ENCODE peak calls at places on chromosomes 2 and 18, in five cellular contexts. One of them, this sample, is unnamed. For H4K20me1, the result is how much of the 10 kb centered on the place peaks cover.

GRCh38 chr2:181077128-181077709 is 96.8 kb downstream of the UBE2E3 start:
- DNase-seq in DND-41: no peak
- DNase-seq in GM23338: peak
- DNase-seq in hepatocyte: peak
- DNase-seq in K562: peak
- DNase-seq in this sample: peak

GRCh38 chr2:12928197-12928596 is 211.5 kb downstream of the TRIB2 start:
- DNase-seq in DND-41: no peak
- DNase-seq in GM23338: no peak
- DNase-seq in hepatocyte: peak
- DNase-seq in K562: no peak
- DNase-seq in this sample: no peak

GRCh38 chr18:31010601-31011000 is 31.9 kb downstream of the DSC3 start:
- DNase-seq in DND-41: no peak
- DNase-seq in GM23338: no peak
- DNase-seq in hepatocyte: no peak
- DNase-seq in K562: no peak
- DNase-seq in this sample: no peak

GRCh38 chr18:47246027-47246971 is 5.2 kb downstream of the SKOR2 start:
- DNase-seq in DND-41: no peak
- DNase-seq in GM23338: peak
- DNase-seq in hepatocyte: no peak
- DNase-seq in K562: no peak
- DNase-seq in this sample: no peak

GRCh38 chr18:22667616-22668422 is 250.1 kb upstream of the CTAGE1 start:
- DNase-seq in DND-41: no peak
- DNase-seq in GM23338: no peak
- DNase-seq in hepatocyte: no peak
- DNase-seq in K562: peak
- DNase-seq in this sample: no peak

GRCh38 chr2:110744429-110744828 is 12.1 kb downstream of the ACOXL start:
- DNase-seq in DND-41: no peak
- DNase-seq in GM23338: no peak
- DNase-seq in hepatocyte: no peak
- DNase-seq in K562: no peak
- DNase-seq in this sample: no peak

GRCh38 chr18:74645717-74646116 is 48.0 kb downstream of the ZNF407 start:
- DNase-seq in DND-41: no peak
- DNase-seq in GM23338: no peak
- DNase-seq in hepatocyte: no peak
- DNase-seq in K562: no peak
- DNase-seq in this sample: no peak

GRCh38 chr2:96913398-96914202 is 43.7 kb upstream of the SEMA4C start:
- DNase-seq in DND-41: peak
- DNase-seq in GM23338: no peak
- DNase-seq in hepatocyte: no peak
- DNase-seq in K562: no peak
- DNase-seq in this sample: no peak

GRCh38 chr2:49973917-49974368 is 819.6 kb upstream of the FSHR start:
- DNase-seq in DND-41: no peak
- DNase-seq in GM23338: peak
- DNase-seq in hepatocyte: peak
- DNase-seq in K562: no peak
- DNase-seq in this sample: no peak

DNA sequence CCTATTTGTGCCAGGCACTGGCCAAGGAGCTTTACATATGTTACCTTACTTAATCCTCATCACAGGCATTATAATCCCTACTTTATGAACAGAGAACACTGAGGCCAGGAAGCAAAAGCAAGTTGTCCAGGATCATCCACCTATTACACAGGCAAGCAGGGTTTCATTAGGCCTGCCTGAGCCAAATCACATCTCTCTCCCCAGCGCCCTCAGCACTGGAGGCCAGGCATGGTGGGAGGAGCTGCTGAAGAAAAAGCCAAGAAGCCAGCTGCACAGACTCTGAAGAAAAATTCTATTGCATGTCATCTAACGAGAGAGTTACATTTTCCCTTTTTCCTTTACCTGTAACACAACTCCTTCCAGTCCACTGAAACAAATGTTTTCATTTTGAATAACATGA is 138.8 kb upstream of the ITGB6 start:
- DNase-seq in DND-41: peak
- DNase-seq in GM23338: no peak
- DNase-seq in hepatocyte: peak
- DNase-seq in K562: no peak
- DNase-seq in this sample: no peak
- H4K20me1 ChIP-seq in DND-41: under half
- H4K20me1 ChIP-seq in GM23338: under half
- H4K20me1 ChIP-seq in hepatocyte: under half
- H4K20me1 ChIP-seq in K562: under half
- H4K20me1 ChIP-seq in this sample: under half

GRCh38 chr2:222431859-222432258 is 7.5 kb downstream of the SGPP2 start:
- DNase-seq in DND-41: no peak
- DNase-seq in GM23338: no peak
- DNase-seq in hepatocyte: no peak
- DNase-seq in K562: no peak
- DNase-seq in this sample: no peak
- H3K4me3 ChIP-seq in DND-41: no peak
- H3K4me3 ChIP-seq in GM23338: no peak
- H3K4me3 ChIP-seq in hepatocyte: no peak
- H3K4me3 ChIP-seq in K562: no peak
- H3K4me3 ChIP-seq in this sample: no peak

GRCh38 chr2:128302011-128302743 is 16.5 kb downstream of the HS6ST1 start:
- DNase-seq in DND-41: no peak
- DNase-seq in GM23338: no peak
- DNase-seq in hepatocyte: no peak
- DNase-seq in K562: no peak
- DNase-seq in this sample: no peak

GRCh38 chr2:128302744-128303067 is 16.0 kb downstream of the HS6ST1 start:
- DNase-seq in DND-41: no peak
- DNase-seq in GM23338: no peak
- DNase-seq in hepatocyte: no peak
- DNase-seq in K562: no peak
- DNase-seq in this sample: no peak

GRCh38 chr2:128300621-128301020 is 18.0 kb downstream of the HS6ST1 start:
- DNase-seq in DND-41: no peak
- DNase-seq in GM23338: no peak
- DNase-seq in hepatocyte: no peak
- DNase-seq in K562: no peak
- DNase-seq in this sample: no peak

GRCh38 chr2:128301021-128301420 is 17.6 kb downstream of the HS6ST1 start:
- DNase-seq in DND-41: no peak
- DNase-seq in GM23338: no peak
- DNase-seq in hepatocyte: no peak
- DNase-seq in K562: no peak
- DNase-seq in this sample: no peak

DNA sequence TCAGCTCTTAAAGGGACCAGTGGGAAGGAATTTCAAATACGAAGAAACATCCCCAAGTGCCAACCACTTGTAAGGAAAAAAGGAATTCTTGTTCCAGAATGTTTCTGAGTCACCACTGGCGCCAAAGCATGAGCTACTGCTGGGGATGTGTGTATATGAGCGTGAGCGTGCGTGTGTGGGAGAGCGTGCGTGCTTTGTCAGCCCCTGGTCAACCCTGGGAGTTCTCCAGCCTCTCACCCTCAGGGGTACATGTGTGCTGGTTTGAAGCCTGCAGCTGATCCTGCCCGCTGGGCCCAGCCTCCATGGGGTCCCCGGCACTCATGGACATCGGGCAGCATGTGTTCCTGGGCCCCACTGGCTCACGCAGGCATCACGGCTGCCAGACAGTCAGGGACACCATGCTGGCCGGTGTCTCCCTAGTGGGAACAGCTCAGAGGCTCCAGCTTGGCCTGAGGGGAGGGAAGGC is 17.1 kb downstream of the HS6ST1 start:
- DNase-seq in DND-41: no peak
- DNase-seq in GM23338: no peak
- DNase-seq in hepatocyte: no peak
- DNase-seq in K562: no peak
- DNase-seq in this sample: no peak
- H4K20me1 ChIP-seq in DND-41: half or more
- H4K20me1 ChIP-seq in GM23338: under half
- H4K20me1 ChIP-seq in hepatocyte: half or more
- H4K20me1 ChIP-seq in K562: under half
- H4K20me1 ChIP-seq in this sample: under half

DNA sequence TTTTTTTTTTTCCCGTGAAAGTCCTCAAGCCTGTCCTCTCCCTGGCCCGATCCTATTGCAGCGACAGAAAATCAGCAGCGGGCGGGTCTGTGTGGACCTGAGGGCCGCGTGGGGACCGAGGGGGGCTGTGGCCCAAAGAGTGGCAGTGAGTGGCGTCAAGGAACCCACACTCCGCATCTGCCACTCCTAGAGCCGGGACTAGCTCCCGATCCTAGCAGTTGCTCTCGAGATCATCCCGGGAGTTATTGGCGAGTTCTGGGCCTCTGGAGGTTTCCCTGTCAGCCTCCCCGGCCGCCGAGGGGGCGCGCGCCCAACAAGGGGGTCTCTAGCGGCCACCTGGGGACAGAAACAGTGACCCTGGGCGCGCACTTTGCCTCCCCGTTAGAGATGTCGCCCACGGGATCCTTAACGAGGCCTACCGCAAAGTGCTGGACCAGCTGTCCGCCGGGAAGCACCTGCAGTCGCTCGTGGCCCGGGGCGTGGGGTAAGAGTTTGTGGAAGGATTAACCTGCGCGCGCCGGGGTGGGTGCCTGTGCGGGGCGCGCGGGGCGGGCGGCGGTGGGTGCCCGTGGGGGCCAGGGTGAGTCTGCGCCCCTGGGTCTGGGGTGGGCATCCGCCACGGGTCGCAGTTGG is 3.3 kb downstream of the ADCYAP1 start:
- DNase-seq in DND-41: no peak
- DNase-seq in GM23338: peak
- DNase-seq in hepatocyte: no peak
- DNase-seq in K562: no peak
- DNase-seq in this sample: no peak
- H3K4me3 ChIP-seq in DND-41: no peak
- H3K4me3 ChIP-seq in GM23338: peak
- H3K4me3 ChIP-seq in hepatocyte: peak
- H3K4me3 ChIP-seq in K562: no peak
- H3K4me3 ChIP-seq in this sample: no peak

GRCh38 chr18:48743046-48743445 is 204.2 kb downstream of the CTIF start:
- DNase-seq in DND-41: no peak
- DNase-seq in GM23338: no peak
- DNase-seq in hepatocyte: peak
- DNase-seq in K562: no peak
- DNase-seq in this sample: no peak
- H4K20me1 ChIP-seq in DND-41: under half
- H4K20me1 ChIP-seq in GM23338: under half
- H4K20me1 ChIP-seq in hepatocyte: under half
- H4K20me1 ChIP-seq in K562: under half
- H4K20me1 ChIP-seq in this sample: under half

DNA sequence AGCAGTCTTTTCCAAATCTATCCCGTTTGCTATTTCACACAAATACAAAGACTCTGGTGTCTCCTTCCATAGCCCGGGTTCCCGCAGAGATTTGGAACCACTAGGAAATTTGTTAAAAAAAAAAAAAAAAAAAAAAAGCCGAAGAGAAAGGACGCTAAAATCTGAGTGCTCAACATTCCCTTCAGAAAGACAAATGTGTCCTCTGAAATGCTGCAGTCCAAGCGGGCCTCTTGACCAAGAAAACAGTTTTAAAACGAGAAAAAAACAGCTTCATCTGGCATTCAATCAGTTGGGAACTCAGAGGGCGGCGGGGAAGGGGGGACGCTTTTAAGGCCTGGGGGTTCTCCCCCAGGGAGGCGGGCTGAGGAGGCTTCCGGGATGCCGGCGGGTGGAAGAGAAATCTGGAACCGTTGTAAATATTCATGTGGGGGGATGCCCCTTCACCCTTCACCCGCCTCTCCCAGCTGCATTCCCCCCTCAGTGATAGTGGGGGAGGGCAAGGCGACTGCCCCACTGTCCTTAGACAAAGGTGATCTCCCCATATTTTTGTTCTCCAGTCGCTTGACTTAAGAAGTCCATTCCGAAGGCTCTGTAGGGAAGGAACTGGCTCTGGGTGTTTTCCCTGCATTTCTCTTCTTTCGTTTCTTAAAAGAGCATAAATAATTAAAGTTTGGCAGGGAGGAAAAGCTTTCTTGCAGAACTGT is 3.3 kb upstream of the HOXD11 start:
- DNase-seq in DND-41: no peak
- DNase-seq in GM23338: peak
- DNase-seq in hepatocyte: no peak
- DNase-seq in K562: no peak
- DNase-seq in this sample: no peak
- H3K4me3 ChIP-seq in DND-41: no peak
- H3K4me3 ChIP-seq in GM23338: peak
- H3K4me3 ChIP-seq in hepatocyte: peak
- H3K4me3 ChIP-seq in K562: no peak
- H3K4me3 ChIP-seq in this sample: no peak

DNA sequence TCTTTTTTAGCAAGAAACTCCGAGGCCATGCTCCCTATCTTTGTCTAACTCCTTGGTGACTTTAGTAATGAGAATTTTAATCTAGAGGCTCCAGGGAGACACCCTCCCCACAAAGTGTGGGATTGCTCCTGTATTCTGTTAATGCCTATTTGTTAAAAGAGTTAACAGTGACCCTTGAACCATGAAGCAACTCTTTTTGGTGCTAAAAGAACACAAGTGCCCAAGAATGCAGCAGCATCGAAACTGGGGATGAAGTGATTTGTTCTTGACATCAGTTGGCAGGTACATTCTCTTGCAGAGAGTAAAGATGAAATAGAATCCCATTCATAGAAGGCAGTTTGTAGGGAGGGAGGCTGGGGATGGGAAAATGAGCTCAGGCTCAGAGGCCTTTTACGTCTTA is 50.0 kb downstream of the FMNL2 start:
- DNase-seq in DND-41: no peak
- DNase-seq in GM23338: no peak
- DNase-seq in hepatocyte: no peak
- DNase-seq in K562: no peak
- DNase-seq in this sample: no peak
- H4K20me1 ChIP-seq in DND-41: under half
- H4K20me1 ChIP-seq in GM23338: under half
- H4K20me1 ChIP-seq in hepatocyte: under half
- H4K20me1 ChIP-seq in K562: under half
- H4K20me1 ChIP-seq in this sample: under half

GRCh38 chr2:151946856-151947523 is 118.8 kb upstream of the ARL5A start:
- DNase-seq in DND-41: no peak
- DNase-seq in GM23338: peak
- DNase-seq in hepatocyte: peak
- DNase-seq in K562: peak
- DNase-seq in this sample: peak
- H3K4me3 ChIP-seq in DND-41: no peak
- H3K4me3 ChIP-seq in GM23338: peak
- H3K4me3 ChIP-seq in hepatocyte: no peak
- H3K4me3 ChIP-seq in K562: no peak
- H3K4me3 ChIP-seq in this sample: no peak

This sample was measured in OCI-LY7.